ENCODE peak calls at places on chromosomes 4 and X, in six cellular contexts. One of them, this sample, is unnamed.

GRCh38 chr4:34972189-34972588 is 1272.1 kb downstream of the ARAP2 start:
- DNase-seq in hepatocyte: no peak
- DNase-seq in PC-9: no peak
- DNase-seq in HCT116: no peak
- DNase-seq in mammary epithelial cell: no peak
- DNase-seq in neural progenitor cell: no peak
- DNase-seq in this sample: no peak

GRCh38 chr4:106306561-106306960 is 9.4 kb downstream of the TBCK start:
- DNase-seq in mammary epithelial cell: no peak
- DNase-seq in hepatocyte: no peak
- DNase-seq in HCT116: no peak
- DNase-seq in neural progenitor cell: no peak
- DNase-seq in PC-9: no peak
- DNase-seq in this sample: no peak

GRCh38 chr4:109803924-109804571 is 2.2 kb upstream of the CFI start:
- DNase-seq in neural progenitor cell: peak; percentile 73
- DNase-seq in PC-9: peak; percentile 24
- DNase-seq in mammary epithelial cell: peak; percentile 36
- DNase-seq in HCT116: peak; percentile 51
- DNase-seq in hepatocyte: peak; percentile 60
- DNase-seq in this sample: no peak

GRCh38 chrX:1597345-1598020 is 6.1 kb downstream of the AKAP17A start:
- DNase-seq in HCT116: no peak
- DNase-seq in PC-9: no peak
- DNase-seq in hepatocyte: no peak
- DNase-seq in mammary epithelial cell: no peak
- DNase-seq in neural progenitor cell: no peak
- DNase-seq in this sample: no peak

GRCh38 chr4:182874946-182875345 is 42.2 kb downstream of the DCTD start:
- DNase-seq in neural progenitor cell: no peak
- DNase-seq in HCT116: no peak
- DNase-seq in mammary epithelial cell: no peak
- DNase-seq in PC-9: no peak
- DNase-seq in hepatocyte: no peak
- DNase-seq in this sample: no peak

GRCh38 chr4:26873391-26874026 is 12.9 kb downstream of the STIM2 start:
- DNase-seq in neural progenitor cell: no peak
- DNase-seq in PC-9: no peak
- DNase-seq in HCT116: no peak
- DNase-seq in mammary epithelial cell: no peak
- DNase-seq in hepatocyte: no peak
- DNase-seq in this sample: no peak

GRCh38 chr4:17613761-17614415 is 553 bp upstream of the MED28 start:
- DNase-seq in PC-9: peak; percentile 9
- DNase-seq in neural progenitor cell: peak; percentile 36
- DNase-seq in hepatocyte: peak; percentile 23
- DNase-seq in HCT116: no peak
- DNase-seq in mammary epithelial cell: peak; percentile 70
- DNase-seq in this sample: peak; percentile 56

GRCh38 chrX:132292753-132293152 is 73.5 kb upstream of the RAP2C start:
- DNase-seq in hepatocyte: peak; percentile 72
- DNase-seq in PC-9: peak; percentile 21
- DNase-seq in neural progenitor cell: peak; percentile 70
- DNase-seq in HCT116: peak; percentile 15
- DNase-seq in mammary epithelial cell: peak; percentile 49
- DNase-seq in this sample: peak; percentile 15

GRCh38 chr4:47210828-47211227 is 179.5 kb downstream of the GABRB1 start:
- DNase-seq in neural progenitor cell: no peak
- DNase-seq in PC-9: no peak
- DNase-seq in mammary epithelial cell: peak; percentile 17
- DNase-seq in hepatocyte: no peak
- DNase-seq in HCT116: no peak
- DNase-seq in this sample: no peak

GRCh38 chr4:167100120-167100519 is 134.2 kb downstream of the SPOCK3 start:
- DNase-seq in HCT116: no peak
- DNase-seq in hepatocyte: peak; percentile 13
- DNase-seq in PC-9: no peak
- DNase-seq in neural progenitor cell: peak; percentile 26
- DNase-seq in mammary epithelial cell: peak; percentile 80
- DNase-seq in this sample: no peak

GRCh38 chr4:101599620-101600019 is 190.9 kb upstream of the BANK1 start:
- DNase-seq in PC-9: no peak
- DNase-seq in mammary epithelial cell: peak; percentile 84
- DNase-seq in HCT116: no peak
- DNase-seq in hepatocyte: no peak
- DNase-seq in neural progenitor cell: no peak
- DNase-seq in this sample: no peak

GRCh38 chrX:130994671-130995070 is 63.5 kb upstream of the ARHGAP36 start:
- DNase-seq in HCT116: no peak
- DNase-seq in mammary epithelial cell: no peak
- DNase-seq in neural progenitor cell: peak; percentile 58
- DNase-seq in PC-9: peak; percentile 8
- DNase-seq in hepatocyte: peak; percentile 46
- DNase-seq in this sample: no peak

GRCh38 chr4:121679267-121679666 is 17.5 kb downstream of the ANXA5 start:
- DNase-seq in mammary epithelial cell: no peak
- DNase-seq in hepatocyte: no peak
- DNase-seq in neural progenitor cell: no peak
- DNase-seq in HCT116: no peak
- DNase-seq in PC-9: no peak
- DNase-seq in this sample: no peak

GRCh38 chr4:1985780-1986577 is 22.8 kb downstream of the NELFA start:
- DNase-seq in HCT116: no peak
- DNase-seq in hepatocyte: no peak
- DNase-seq in PC-9: no peak
- DNase-seq in mammary epithelial cell: no peak
- DNase-seq in neural progenitor cell: no peak
- DNase-seq in this sample: no peak

GRCh38 chr4:48122756-48123155 is 11.3 kb downstream of the TXK start:
- DNase-seq in neural progenitor cell: no peak
- DNase-seq in HCT116: no peak
- DNase-seq in hepatocyte: no peak
- DNase-seq in mammary epithelial cell: no peak
- DNase-seq in PC-9: no peak
- DNase-seq in this sample: no peak

GRCh38 chr4:23006756-23007155 is 314.0 kb downstream of the GBA3 start:
- DNase-seq in HCT116: no peak
- DNase-seq in mammary epithelial cell: peak; percentile 9
- DNase-seq in hepatocyte: no peak
- DNase-seq in PC-9: no peak
- DNase-seq in neural progenitor cell: no peak
- DNase-seq in this sample: no peak

GRCh38 chrX:41043950-41044349 is 41.3 kb upstream of the USP9X start:
- DNase-seq in mammary epithelial cell: peak; percentile 26
- DNase-seq in HCT116: no peak
- DNase-seq in neural progenitor cell: no peak
- DNase-seq in PC-9: no peak
- DNase-seq in hepatocyte: no peak
- DNase-seq in this sample: no peak

GRCh38 chrX:129724767-129725166 is 14.0 kb upstream of the XPNPEP2 start:
- DNase-seq in HCT116: no peak
- DNase-seq in PC-9: no peak
- DNase-seq in hepatocyte: no peak
- DNase-seq in mammary epithelial cell: no peak
- DNase-seq in neural progenitor cell: no peak
- DNase-seq in this sample: no peak

GRCh38 chr4:134027931-134028330 is 173.7 kb downstream of the PABPC4L start:
- DNase-seq in hepatocyte: peak; percentile 74
- DNase-seq in HCT116: peak; percentile 12
- DNase-seq in neural progenitor cell: no peak
- DNase-seq in PC-9: peak; percentile 8
- DNase-seq in mammary epithelial cell: peak; percentile 66
- DNase-seq in this sample: peak; percentile 13

GRCh38 chr4:2333356-2333841 is 71.5 kb upstream of the MXD4 start:
- DNase-seq in neural progenitor cell: no peak
- DNase-seq in hepatocyte: peak; percentile 59
- DNase-seq in PC-9: peak; percentile 57
- DNase-seq in mammary epithelial cell: no peak
- DNase-seq in HCT116: no peak
- DNase-seq in this sample: no peak

GRCh38 chr4:14168919-14169318 is 541.4 kb upstream of the BOD1L1 start:
- DNase-seq in HCT116: no peak
- DNase-seq in hepatocyte: peak; percentile 17
- DNase-seq in mammary epithelial cell: peak; percentile 96
- DNase-seq in PC-9: peak; percentile 77
- DNase-seq in neural progenitor cell: no peak
- DNase-seq in this sample: peak; percentile 55

GRCh38 chrX:117645639-117646038 is 471.0 kb downstream of the KLHL13 start:
- DNase-seq in mammary epithelial cell: no peak
- DNase-seq in hepatocyte: no peak
- DNase-seq in HCT116: no peak
- DNase-seq in neural progenitor cell: no peak
- DNase-seq in PC-9: no peak
- DNase-seq in this sample: no peak

GRCh38 chr4:158811704-158812103 is 42.9 kb downstream of the FNIP2 start:
- DNase-seq in HCT116: no peak
- DNase-seq in neural progenitor cell: no peak
- DNase-seq in PC-9: no peak
- DNase-seq in mammary epithelial cell: no peak
- DNase-seq in hepatocyte: no peak
- DNase-seq in this sample: no peak

GRCh38 chr4:6354626-6355025 is 85.0 kb downstream of the WFS1 start:
- DNase-seq in HCT116: no peak
- DNase-seq in hepatocyte: no peak
- DNase-seq in mammary epithelial cell: no peak
- DNase-seq in neural progenitor cell: no peak
- DNase-seq in PC-9: no peak
- DNase-seq in this sample: no peak

GRCh38 chr4:6356076-6356560 is 86.5 kb downstream of the WFS1 start:
- DNase-seq in neural progenitor cell: no peak
- DNase-seq in HCT116: no peak
- DNase-seq in mammary epithelial cell: no peak
- DNase-seq in hepatocyte: no peak
- DNase-seq in PC-9: no peak
- DNase-seq in this sample: no peak

GRCh38 chr4:6355052-6355451 is 85.4 kb downstream of the WFS1 start:
- DNase-seq in mammary epithelial cell: no peak
- DNase-seq in neural progenitor cell: no peak
- DNase-seq in PC-9: no peak
- DNase-seq in HCT116: no peak
- DNase-seq in hepatocyte: no peak
- DNase-seq in this sample: no peak

GRCh38 chr4:6359536-6360308 is 90.1 kb downstream of the WFS1 start:
- DNase-seq in HCT116: no peak
- DNase-seq in neural progenitor cell: no peak
- DNase-seq in PC-9: no peak
- DNase-seq in mammary epithelial cell: no peak
- DNase-seq in hepatocyte: no peak
- DNase-seq in this sample: no peak

DNA sequence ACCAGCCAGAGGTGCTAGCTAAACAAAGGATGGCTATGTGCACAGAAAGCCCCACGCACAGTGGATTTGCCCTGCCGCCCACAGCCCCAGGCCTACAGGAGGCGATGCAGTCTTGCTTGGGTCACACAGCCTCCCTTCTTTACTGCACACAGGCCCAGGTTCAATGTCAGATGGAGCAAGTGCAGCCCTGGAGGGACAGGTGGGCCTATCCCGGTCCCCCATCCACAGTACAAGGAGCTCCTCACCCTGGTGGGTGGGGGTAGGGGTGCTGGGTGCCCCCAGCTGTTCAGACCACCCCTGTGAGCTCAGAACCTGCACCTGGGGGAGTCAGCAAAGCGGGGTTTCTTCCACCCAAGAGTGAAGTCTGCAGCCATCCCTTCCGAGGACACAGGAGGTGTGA is 87.8 kb downstream of the WFS1 start:
- DNase-seq in mammary epithelial cell: no peak
- DNase-seq in HCT116: no peak
- DNase-seq in PC-9: no peak
- DNase-seq in hepatocyte: no peak
- DNase-seq in neural progenitor cell: no peak
- DNase-seq in this sample: no peak
- H3K27ac ChIP-seq in mammary epithelial cell: no peak overlapping the region
- H3K27ac ChIP-seq in HCT116: no peak overlapping the region
- H3K27ac ChIP-seq in PC-9: no peak overlapping the region
- H3K27ac ChIP-seq in hepatocyte: no peak overlapping the region
- H3K27ac ChIP-seq in neural progenitor cell: no peak overlapping the region
- H3K27ac ChIP-seq in this sample: no peak overlapping the region

GRCh38 chrX:114626323-114626722 is 42.4 kb downstream of the HTR2C start:
- DNase-seq in hepatocyte: peak; percentile 55
- DNase-seq in PC-9: no peak
- DNase-seq in HCT116: no peak
- DNase-seq in neural progenitor cell: peak; percentile 39
- DNase-seq in mammary epithelial cell: peak; percentile 5
- DNase-seq in this sample: no peak
- TF ChIP-seq CTCF in hepatocyte: peak; percentile 53
- TF ChIP-seq CTCF in PC-9: peak; percentile 74
- TF ChIP-seq CTCF in HCT116: peak; percentile 32
- TF ChIP-seq CTCF in neural progenitor cell: peak; percentile 69
- TF ChIP-seq CTCF in mammary epithelial cell: peak; percentile 65
- TF ChIP-seq CTCF in this sample: peak; percentile 34

GRCh38 chr4:37892641-37893040 is 1.8 kb downstream of the TBC1D1 start:
- DNase-seq in HCT116: no peak
- DNase-seq in neural progenitor cell: no peak
- DNase-seq in PC-9: no peak
- DNase-seq in hepatocyte: no peak
- DNase-seq in mammary epithelial cell: no peak
- DNase-seq in this sample: no peak
- H3K27ac ChIP-seq in HCT116: no peak overlapping the region
- H3K27ac ChIP-seq in neural progenitor cell: no peak overlapping the region
- H3K27ac ChIP-seq in PC-9: no peak overlapping the region
- H3K27ac ChIP-seq in hepatocyte: no peak overlapping the region
- H3K27ac ChIP-seq in mammary epithelial cell: no peak overlapping the region
- H3K27ac ChIP-seq in this sample: no peak overlapping the region

GRCh38 chr4:122968227-122968812 is 45.9 kb upstream of the NUDT6 start:
- DNase-seq in PC-9: no peak
- DNase-seq in neural progenitor cell: no peak
- DNase-seq in HCT116: no peak
- DNase-seq in mammary epithelial cell: peak; percentile 4
- DNase-seq in hepatocyte: no peak
- DNase-seq in this sample: no peak

GRCh38 chr4:122976111-122976510 is 53.7 kb upstream of the NUDT6 start:
- DNase-seq in HCT116: no peak
- DNase-seq in neural progenitor cell: no peak
- DNase-seq in mammary epithelial cell: no peak
- DNase-seq in hepatocyte: no peak
- DNase-seq in PC-9: no peak
- DNase-seq in this sample: no peak

GRCh38 chr4:122977103-122977502 is 54.7 kb upstream of the NUDT6 start:
- DNase-seq in HCT116: no peak
- DNase-seq in mammary epithelial cell: no peak
- DNase-seq in neural progenitor cell: no peak
- DNase-seq in hepatocyte: no peak
- DNase-seq in PC-9: no peak
- DNase-seq in this sample: no peak

GRCh38 chr4:122978109-122978508 is 55.7 kb upstream of the NUDT6 start:
- DNase-seq in mammary epithelial cell: no peak
- DNase-seq in neural progenitor cell: no peak
- DNase-seq in hepatocyte: no peak
- DNase-seq in HCT116: no peak
- DNase-seq in PC-9: no peak
- DNase-seq in this sample: no peak

GRCh38 chr4:122973465-122973864 is 51.1 kb upstream of the NUDT6 start:
- DNase-seq in PC-9: no peak
- DNase-seq in neural progenitor cell: no peak
- DNase-seq in HCT116: no peak
- DNase-seq in mammary epithelial cell: no peak
- DNase-seq in hepatocyte: no peak
- DNase-seq in this sample: no peak
- TF ChIP-seq CTCF in PC-9: no peak
- TF ChIP-seq CTCF in neural progenitor cell: no peak
- TF ChIP-seq CTCF in HCT116: no peak
- TF ChIP-seq CTCF in mammary epithelial cell: no peak
- TF ChIP-seq CTCF in hepatocyte: no peak
- TF ChIP-seq CTCF in this sample: no peak

This sample was measured in AG04450.